ENCODE peak calls at places on chromosome 9, in four cellular contexts. M is amniotic stem cell, A is EL, S is OCI-LY7. Z is an unnamed sample.

GRCh38 chr9:30775236-30775635 is 1609.2 kb upstream of the ACO1 start:
- DNase-seq in M (no peak), A (no peak), S (no peak), Z (no peak)

GRCh38 chr9:35732185-35733108 is at the start of the genes CREB3 and TLN1:
- DNase-seq in M (peak; percentile 97), A (peak; percentile 100), S (peak; percentile 99), Z (peak; percentile 100)

GRCh38 chr9:116549061-116549664 is 137.9 kb upstream of the TRIM32 start:
- DNase-seq in M (peak; percentile 93), A (peak; percentile 96), S (no peak), Z (peak; percentile 99)

GRCh38 chr9:92752812-92753404 is 11.7 kb downstream of the BICD2 start:
- DNase-seq in M (no peak), A (no peak), S (no peak), Z (no peak)

GRCh38 chr9:114116061-114116747 is 17.1 kb upstream of the KIF12 start:
- DNase-seq in M (no peak), A (no peak), S (no peak), Z (no peak)

GRCh38 chr9:127873886-127874285 is 3.6 kb downstream of the AK1 start:
- DNase-seq in M (no peak), A (no peak), S (no peak), Z (peak; percentile 74)

GRCh38 chr9:137130176-137130755 is 8.7 kb upstream of the GRIN1 start:
- DNase-seq in M (no peak), A (peak; percentile 28), S (no peak), Z (peak; percentile 35)

GRCh38 chr9:133650026-133650425 is 13.9 kb downstream of the DBH start:
- DNase-seq in M (no peak), A (no peak), S (no peak), Z (no peak)

GRCh38 chr9:105103776-105104175 is 140.7 kb upstream of the SLC44A1 start:
- DNase-seq in M (peak; percentile 8), A (peak; percentile 34), S (no peak), Z (peak; percentile 5)

GRCh38 chr9:120935383-120935857 is 8.8 kb upstream of the TRAF1 start:
- DNase-seq in M (peak; percentile 67), A (peak; percentile 95), S (peak; percentile 44), Z (peak; percentile 77)

GRCh38 chr9:114588671-114589526 is 1.3 kb downstream of the ATP6V1G1 start:
- DNase-seq in M (no peak), A (peak; percentile 61), S (peak; percentile 20), Z (peak; percentile 76)

GRCh38 chr9:14320272-14321245 is 6.6 kb upstream of the NFIB start:
- DNase-seq in M (no peak), A (peak; percentile 91), S (peak; percentile 65), Z (peak; percentile 83)

GRCh38 chr9:87443461-87443860 is 54.2 kb upstream of the DAPK1 start:
- DNase-seq in M (no peak), A (no peak), S (no peak), Z (no peak)

GRCh38 chr9:111393971-111394370 is 63.9 kb upstream of the OR2K2 start:
- DNase-seq in M (no peak), A (no peak), S (no peak), Z (no peak)

GRCh38 chr9:101566904-101567724 is 27.7 kb downstream of the PPP3R2 start:
- DNase-seq in M (no peak), A (peak; percentile 63), S (peak; percentile 33), Z (peak; percentile 57)

GRCh38 chr9:36899406-36899805 is 134.7 kb downstream of the PAX5 start:
- DNase-seq in M (no peak), A (no peak), S (no peak), Z (no peak)

GRCh38 chr9:127122176-127123151 is at the start of gene ANGPTL2:
- DNase-seq in M (peak; percentile 99), A (peak; percentile 94), S (no peak), Z (peak; percentile 95)

GRCh38 chr9:106657951-106658350 is 205.0 kb upstream of the ZNF462 start:
- DNase-seq in M (no peak), A (no peak), S (no peak), Z (no peak)

GRCh38 chr9:120890415-120891254 is 13.6 kb upstream of the PHF19 start:
- DNase-seq in M (no peak), A (no peak), S (no peak), Z (no peak)

GRCh38 chr9:75891277-75892167 is 1.0 kb downstream of the PCSK5 start:
- DNase-seq in M (no peak), A (no peak), S (no peak), Z (peak; percentile 51)

GRCh38 chr9:82736126-82736525 is 326.8 kb downstream of the RASEF start:
- DNase-seq in M (no peak), A (no peak), S (no peak), Z (no peak)

GRCh38 chr9:34382054-34382453 is 5.4 kb upstream of the MYORG start:
- DNase-seq in M (no peak), A (no peak), S (no peak), Z (no peak)

GRCh38 chr9:90053027-90053426 is 448.2 kb downstream of the GADD45G start:
- DNase-seq in M (no peak), A (no peak), S (peak; percentile 29), Z (no peak)

GRCh38 chr9:35272989-35273388 is 111.2 kb downstream of the UNC13B start:
- DNase-seq in M (no peak), A (peak; percentile 62), S (no peak), Z (peak; percentile 76)

GRCh38 chr9:106534800-106535199 is 328.2 kb upstream of the ZNF462 start:
- DNase-seq in M (no peak), A (no peak), S (no peak), Z (no peak)

GRCh38 chr9:100011062-100011681 is 87.6 kb downstream of the ERP44 start:
- DNase-seq in M (peak; percentile 8), A (peak; percentile 43), S (peak; percentile 61), Z (peak; percentile 60)

GRCh38 chr9:115262952-115263351 is 145.0 kb upstream of the TNC start:
- DNase-seq in M (no peak), A (peak; percentile 63), S (no peak), Z (peak; percentile 53)

GRCh38 chr9:120921751-120922181 is 4.8 kb downstream of the TRAF1 start:
- DNase-seq in M (no peak), A (no peak), S (peak; percentile 17), Z (no peak)

Z was measured in GM23248.